ENCODE peak calls at places on chromosomes 2 and 18, in six cellular contexts. W is HepG2, F is ovary, Y is gastrocnemius medialis, S is IMR-90, T is lung. H is an unnamed sample.

GRCh38 chr2:230924470-230925341 is at the start of gene GPR55:
- DNase-seq in T (no peak), W (no peak), F (peak; percentile 5), Y (no peak), S (no peak), H (no peak)

GRCh38 chr2:102703748-102704147 is 58.1 kb upstream of the TMEM182 start:
- DNase-seq in T (no peak), S (peak; percentile 5), W (peak; percentile 33), Y (no peak), F (no peak), H (peak; percentile 68)

GRCh38 chr2:44100351-44100750 is 68.3 kb upstream of the PPM1B start:
- DNase-seq in S (peak; percentile 95), W (peak; percentile 38), F (peak; percentile 32), Y (peak; percentile 81), T (peak; percentile 49), H (peak; percentile 58)

GRCh38 chr2:198901894-198902293 is 555.8 kb downstream of the SATB2 start:
- DNase-seq in Y (no peak), S (no peak), T (no peak), W (no peak), F (no peak), H (no peak)

GRCh38 chr2:28754321-28754720 is 2.7 kb downstream of the PPP1CB start:
- DNase-seq in S (peak; percentile 26), W (no peak), T (no peak), F (no peak), Y (no peak), H (no peak)

GRCh38 chr2:110713508-110714362 is 18.6 kb upstream of the ACOXL start:
- DNase-seq in Y (no peak), F (no peak), W (peak; percentile 22), S (no peak), T (no peak), H (peak; percentile 11)

GRCh38 chr2:133801956-133802355 is 233.7 kb upstream of the NCKAP5 start:
- DNase-seq in S (no peak), F (no peak), T (no peak), W (no peak), Y (no peak), H (no peak)

GRCh38 chr2:73112913-73113633 is at the start of gene RAB11FIP5:
- DNase-seq in S (peak; percentile 88), Y (peak; percentile 49), W (peak; percentile 57), F (peak; percentile 88), T (peak; percentile 68), H (peak; percentile 81)

GRCh38 chr2:70920367-70920715 is 15.4 kb upstream of the ATP6V1B1 start:
- DNase-seq in T (no peak), Y (no peak), F (no peak), W (no peak), S (no peak), H (no peak)

GRCh38 chr18:56120781-56121180 is 517.6 kb downstream of the TXNL1 start:
- DNase-seq in T (no peak), W (no peak), S (no peak), Y (no peak), F (no peak), H (no peak)

GRCh38 chr2:217752714-217753459 is 249.9 kb downstream of the TNS1 start:
- DNase-seq in Y (no peak), F (no peak), W (no peak), T (no peak), S (no peak), H (no peak)

GRCh38 chr2:46509804-46510203 is 30.4 kb downstream of the TMEM247 start:
- DNase-seq in S (no peak), T (no peak), F (no peak), W (no peak), Y (no peak), H (no peak)

GRCh38 chr2:46512185-46512584 is 32.8 kb downstream of the TMEM247 start:
- DNase-seq in W (no peak), S (no peak), F (no peak), Y (no peak), T (no peak), H (no peak)

GRCh38 chr2:46508312-46508711 is 28.9 kb downstream of the TMEM247 start:
- DNase-seq in S (no peak), F (no peak), T (no peak), Y (no peak), W (no peak), H (no peak)

GRCh38 chr2:46508734-46509133 is 29.4 kb downstream of the TMEM247 start:
- DNase-seq in F (no peak), S (no peak), W (no peak), T (no peak), Y (no peak), H (no peak)

DNA sequence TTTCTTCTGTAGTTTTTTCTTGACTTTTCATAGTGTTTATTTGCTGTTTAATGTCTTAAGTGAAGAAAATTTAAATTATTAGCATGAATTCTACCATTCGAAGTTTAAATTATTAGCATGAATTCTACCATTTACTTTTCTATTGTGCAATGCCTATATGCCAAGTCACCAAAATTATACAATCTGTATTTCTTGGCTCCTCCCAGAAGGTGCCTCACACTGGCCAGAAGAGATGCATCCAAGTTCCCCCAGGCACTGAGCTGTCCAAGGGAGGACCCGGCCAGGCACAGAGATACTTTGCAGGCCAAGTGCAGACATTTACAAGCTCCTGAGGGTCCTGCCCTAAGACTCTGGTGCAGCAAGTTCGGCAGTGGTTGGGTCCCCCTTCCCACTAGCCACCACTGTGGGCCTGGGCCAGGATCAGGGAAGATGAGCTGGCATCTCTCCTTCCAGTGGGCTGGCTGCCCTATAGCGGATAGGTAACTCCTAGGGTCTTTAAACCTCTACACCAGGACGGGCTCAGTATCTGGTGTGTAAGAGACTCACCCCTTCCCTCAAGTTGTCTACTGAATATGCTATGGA is 31.3 kb downstream of the TMEM247 start:
- DNase-seq in S (no peak), F (no peak), Y (no peak), W (no peak), T (no peak), H (no peak)
- TF ChIP-seq CTCF in S (no peak), F (no peak), Y (no peak), W (no peak), T (no peak), H (no peak)

GRCh38 chr18:36120297-36120696 is 8.8 kb downstream of the SLC39A6 start:
- DNase-seq in Y (no peak), W (no peak), F (no peak), S (no peak), T (no peak), H (no peak)

GRCh38 chr18:36114251-36114650 is 14.9 kb downstream of the SLC39A6 start:
- DNase-seq in Y (no peak), W (no peak), T (no peak), F (no peak), S (no peak), H (no peak)

GRCh38 chr18:36109737-36110136 is 19.4 kb downstream of the SLC39A6 start:
- DNase-seq in T (no peak), F (no peak), W (no peak), Y (no peak), S (no peak), H (no peak)

GRCh38 chr18:36112302-36112701 is 16.8 kb downstream of the SLC39A6 start:
- DNase-seq in S (no peak), W (no peak), F (no peak), T (no peak), Y (no peak), H (no peak)

DNA sequence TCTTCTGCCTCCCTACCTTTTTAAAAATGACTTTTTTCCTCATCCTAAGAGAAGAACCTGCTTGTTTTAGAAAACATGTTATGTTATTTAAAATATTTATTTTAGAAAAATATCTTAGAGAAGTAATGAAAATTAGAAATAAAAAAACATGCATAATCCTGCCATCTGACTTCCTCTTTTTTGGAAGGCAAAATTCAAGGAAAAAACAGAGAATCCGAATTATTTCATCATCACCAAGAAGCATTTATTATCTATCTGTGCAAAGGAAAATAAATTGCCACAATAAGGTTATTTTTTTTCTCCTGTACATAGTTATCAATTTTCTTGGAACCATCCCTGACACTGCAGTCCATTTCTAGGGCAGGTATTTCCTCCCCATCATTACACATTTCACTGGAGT is 14.4 kb downstream of the SLC39A6 start:
- DNase-seq in S (no peak), T (no peak), F (no peak), Y (no peak), W (no peak), H (no peak)
- H3K36me3 ChIP-seq in S (peaks cover 49% of the 10 kb centered on the region), T (peaks cover 15% of the 10 kb centered on the region), F (no peaks in the 10 kb centered on the region), Y (no peaks in the 10 kb centered on the region), W (peaks cover 17% of the 10 kb centered on the region), H (no peaks in the 10 kb centered on the region)

GRCh38 chr2:173958198-173958846 is 6.9 kb downstream of the SP3 start:
- DNase-seq in Y (no peak), S (no peak), F (no peak), T (no peak), W (peak; percentile 40), H (no peak)

GRCh38 chr2:173957517-173957916 is 7.7 kb downstream of the SP3 start:
- DNase-seq in Y (no peak), W (no peak), S (peak; percentile 37), F (no peak), T (no peak), H (no peak)

GRCh38 chr2:173961346-173961705 is 3.8 kb downstream of the SP3 start:
- DNase-seq in Y (no peak), W (peak; percentile 73), T (no peak), S (peak; percentile 67), F (no peak), H (no peak)

GRCh38 chr2:173959909-173960308 is 5.3 kb downstream of the SP3 start:
- DNase-seq in Y (no peak), F (no peak), W (no peak), S (no peak), T (no peak), H (no peak)

DNA sequence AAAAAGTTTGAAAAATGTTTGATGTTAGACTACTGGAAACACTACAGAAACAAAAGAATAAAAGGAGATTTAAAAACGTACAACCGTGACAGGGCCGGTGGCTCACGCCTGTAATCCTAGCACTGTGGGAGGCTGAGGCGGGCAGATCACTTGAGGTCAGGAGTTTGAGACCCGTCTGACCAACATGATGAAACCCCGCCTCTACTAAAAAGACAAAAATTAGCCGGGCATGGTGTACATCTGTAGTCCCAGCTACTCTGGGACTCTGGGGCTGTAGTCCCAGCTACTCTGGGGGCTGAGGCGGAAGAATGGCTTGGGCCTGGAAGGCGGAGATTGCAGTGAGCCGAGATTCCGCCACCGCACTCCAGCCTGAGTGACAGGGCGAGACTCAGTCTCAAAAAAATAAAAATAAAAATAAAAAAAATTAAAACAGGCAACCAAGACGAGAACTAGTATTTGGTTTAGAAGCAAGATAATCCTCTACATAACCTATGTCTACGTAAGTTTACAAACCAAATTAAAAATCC is 5.8 kb downstream of the SP3 start:
- DNase-seq in Y (no peak), F (no peak), T (no peak), S (no peak), W (no peak), H (no peak)
- H3K4me1 ChIP-seq in Y (peaks cover 71% of the 10 kb centered on the region), F (peaks cover 4% of the 10 kb centered on the region), T (no peaks in the 10 kb centered on the region), S (peaks cover 7% of the 10 kb centered on the region), W (peaks cover 59% of the 10 kb centered on the region), H (peaks cover 58% of the 10 kb centered on the region)

GRCh38 chr18:77068321-77068841 is 64.2 kb downstream of the MBP start:
- DNase-seq in Y (no peak), S (peak; percentile 75), T (no peak), F (no peak), W (no peak), H (no peak)

GRCh38 chr18:77067315-77068061 is 65.1 kb downstream of the MBP start:
- DNase-seq in Y (peak; percentile 74), F (peak; percentile 69), W (peak; percentile 34), S (peak; percentile 96), T (no peak), H (no peak)

GRCh38 chr18:77069931-77070330 is 62.7 kb downstream of the MBP start:
- DNase-seq in W (no peak), Y (no peak), F (no peak), S (no peak), T (no peak), H (no peak)

GRCh38 chr18:77069482-77069881 is 63.1 kb downstream of the MBP start:
- DNase-seq in F (no peak), Y (no peak), W (no peak), T (no peak), S (no peak), H (peak; percentile 50)

GRCh38 chr18:77068890-77069312 is 63.7 kb downstream of the MBP start:
- DNase-seq in W (no peak), F (no peak), T (no peak), S (peak; percentile 28), Y (no peak), H (no peak)
- TF ChIP-seq CTCF in W (no peak), F (no peak), T (no peak), S (no peak), Y (no peak), H (no peak)

H was measured in mucosa of descending colon.